ENCODE peak calls at places on chromosomes 3 and 15, in nine cellular contexts. C is GM23248, J is fibroblast of lung, D is neural progenitor cell, A is H1, W is GM12878, E is hepatocyte, N is GM23338, S is astrocyte. L is an unnamed sample. For H3K36me3, the result is how much of the 10 kb centered on the place peaks cover.

GRCh38 chr3:167094632-167095031 is 285.5 kb downstream of the ZBBX start:
- DNase-seq in C (no peak), J (no peak), D (no peak), A (no peak), W (no peak), E (no peak), N (no peak), S (no peak), L (no peak)

GRCh38 chr3:174125267-174125844 is 727.8 kb downstream of the NLGN1 start:
- DNase-seq in C (peak), J (peak), D (peak), A (no peak), W (no peak), E (peak), N (peak), S (peak), L (no peak)

GRCh38 chr3:100268156-100268555 is 7.4 kb downstream of the TBC1D23 start:
- DNase-seq in C (peak), J (peak), D (no peak), A (no peak), W (no peak), E (no peak), N (no peak), S (no peak), L (no peak)

GRCh38 chr15:65987100-65987499 is 117.8 kb downstream of the RAB11A start:
- DNase-seq in C (no peak), J (no peak), D (no peak), A (no peak), W (no peak), E (no peak), N (no peak), S (no peak), L (no peak)

GRCh38 chr3:33791477-33792166 is 6.8 kb upstream of the PDCD6IP start:
- DNase-seq in C (peak), J (no peak), D (no peak), A (no peak), W (no peak), E (peak), N (no peak), S (no peak), L (peak)

GRCh38 chr3:71305246-71306206 is 278.0 kb downstream of the FOXP1 start:
- DNase-seq in C (no peak), J (peak), D (peak), A (peak), W (no peak), E (peak), N (peak), S (peak), L (no peak)

GRCh38 chr3:143885803-143886427 is 37.6 kb upstream of the SLC9A9 start:
- DNase-seq in C (peak), J (peak), D (peak), A (no peak), W (peak), E (peak), N (peak), S (no peak), L (no peak)

GRCh38 chr3:136142592-136142991 is 53.5 kb downstream of the MSL2 start:
- DNase-seq in C (peak), J (peak), D (no peak), A (no peak), W (no peak), E (peak), N (peak), S (peak), L (peak)

GRCh38 chr15:42728975-42729374 is 8.0 kb downstream of the CDAN1 start:
- DNase-seq in C (no peak), J (no peak), D (no peak), A (no peak), W (no peak), E (no peak), N (no peak), S (no peak), L (no peak)

GRCh38 chr15:90763700-90764099 is 46.6 kb downstream of the BLM start:
- DNase-seq in C (no peak), J (no peak), D (no peak), A (no peak), W (no peak), E (no peak), N (no peak), S (no peak), L (no peak)

GRCh38 chr15:101092186-101092866 is 159.5 kb downstream of the CHSY1 start:
- DNase-seq in C (peak), J (peak), D (no peak), A (no peak), W (no peak), E (no peak), N (no peak), S (no peak), L (no peak)

GRCh38 chr3:125057186-125057850 is 1.5 kb upstream of the HEG1 start:
- DNase-seq in C (peak), J (peak), D (no peak), A (no peak), W (no peak), E (no peak), N (no peak), S (peak), L (no peak)

GRCh38 chr15:43209059-43209824 is 11.6 kb downstream of the EPB42 start:
- DNase-seq in C (peak), J (no peak), D (peak), A (no peak), W (no peak), E (peak), N (peak), S (no peak), L (peak)

GRCh38 chr3:165389653-165390052 is 193.5 kb upstream of the SLITRK3 start:
- DNase-seq in C (no peak), J (no peak), D (no peak), A (no peak), W (no peak), E (no peak), N (no peak), S (no peak), L (no peak)

GRCh38 chr3:99875925-99876781 is 58.5 kb downstream of the CMSS1 start:
- DNase-seq in C (peak), J (peak), D (peak), A (peak), W (no peak), E (peak), N (peak), S (peak), L (peak)

DNA sequence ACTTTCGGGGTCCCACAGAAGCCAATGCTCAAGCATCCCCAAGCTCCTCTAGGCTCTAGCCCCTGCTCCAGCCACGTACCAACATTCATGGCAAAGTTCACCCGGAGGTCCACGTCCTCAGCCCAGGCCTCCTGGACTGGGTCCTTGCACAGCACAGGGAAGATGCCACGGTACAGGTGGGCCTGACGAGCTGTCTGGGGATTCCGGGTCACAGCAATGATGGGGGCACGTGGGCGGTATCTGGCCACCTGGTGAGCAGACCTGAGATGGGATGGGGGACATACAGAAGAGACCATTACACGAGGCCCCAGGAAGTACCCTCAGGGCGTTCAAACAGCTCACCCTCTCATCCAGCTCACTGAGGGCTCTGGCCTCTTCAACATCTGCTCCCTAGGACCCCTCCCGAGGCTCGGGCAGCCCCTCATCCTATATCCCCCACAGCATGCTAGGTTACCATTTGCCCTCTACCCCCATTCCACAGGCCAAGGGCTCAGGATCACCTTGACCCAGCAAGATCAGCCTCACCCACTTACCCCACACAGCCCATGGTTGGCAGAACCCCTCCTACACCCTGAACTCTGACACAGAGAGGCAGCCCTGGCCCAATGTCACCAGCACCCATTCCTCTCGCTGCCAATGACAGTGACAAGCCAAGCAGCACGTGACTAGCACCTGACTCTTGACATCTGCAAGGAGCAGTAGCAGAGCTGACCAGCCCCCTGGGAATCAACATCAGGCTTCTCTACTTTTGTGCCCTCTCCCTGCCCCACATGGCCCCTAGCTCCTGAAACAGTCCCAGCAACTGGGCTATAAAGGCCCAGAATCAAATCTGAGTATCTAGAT is 3.0 kb upstream of the GRAMD2A start:
- DNase-seq in C (no peak), J (no peak), D (no peak), A (no peak), W (no peak), E (no peak), N (no peak), S (no peak), L (no peak)
- H3K36me3 ChIP-seq in C (half or more), J (under half), D (under half), A (under half), W (half or more), E (under half), N (half or more), S (half or more), L (half or more)

DNA sequence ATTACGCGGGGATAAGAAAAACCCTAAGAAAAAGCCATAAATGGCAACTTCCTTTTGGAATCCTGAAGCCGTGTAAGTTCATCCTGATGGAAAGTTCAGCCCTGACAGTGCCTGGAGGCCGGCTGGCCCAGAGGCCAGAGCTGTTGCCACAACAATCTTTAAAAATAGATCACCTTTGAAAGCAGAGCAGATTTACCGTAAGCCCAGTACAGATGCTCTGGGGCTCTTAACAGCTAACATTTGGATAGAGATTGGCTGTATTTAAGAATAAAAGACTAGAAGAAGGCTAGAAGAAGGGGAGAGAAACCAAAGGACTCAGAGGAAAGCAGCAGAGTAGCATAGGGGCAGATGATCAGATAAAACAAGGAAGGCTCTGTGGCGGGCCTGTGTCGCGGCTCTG is 69.7 kb downstream of the SYNM start:
- DNase-seq in C (no peak), J (no peak), D (no peak), A (no peak), W (no peak), E (no peak), N (no peak), S (no peak), L (no peak)
- H3K4me3 ChIP-seq in C (no peak), J (no peak), D (no peak), A (no peak), W (no peak), E (no peak), N (no peak), S (no peak), L (no peak)

GRCh38 chr3:64444619-64445317 is 219.5 kb upstream of the PRICKLE2 start:
- DNase-seq in C (peak), J (no peak), D (peak), A (no peak), W (no peak), E (peak), N (peak), S (no peak), L (no peak)
- TF ChIP-seq EZH2 in C (no peak), J (no peak), D (no peak), A (no peak), W (no peak), E (no peak), N (no peak), S (peak), L (no peak)

GRCh38 chr3:113018461-113019181 is 27.8 kb downstream of the GTPBP8 start:
- DNase-seq in C (peak), J (peak), D (peak), A (no peak), W (no peak), E (peak), N (no peak), S (peak), L (no peak)

GRCh38 chr3:113019182-113020137 is 28.7 kb downstream of the GTPBP8 start:
- DNase-seq in C (peak), J (peak), D (peak), A (peak), W (peak), E (peak), N (peak), S (peak), L (peak)

GRCh38 chr3:113008117-113008516 is 17.3 kb downstream of the GTPBP8 start:
- DNase-seq in C (peak), J (no peak), D (no peak), A (no peak), W (no peak), E (no peak), N (no peak), S (no peak), L (no peak)

GRCh38 chr3:113013593-113013992 is 22.8 kb downstream of the GTPBP8 start:
- DNase-seq in C (no peak), J (no peak), D (no peak), A (no peak), W (no peak), E (no peak), N (no peak), S (no peak), L (no peak)
- H3K36me3 ChIP-seq in C (under half), J (under half), D (half or more), A (under half), W (under half), E (under half), N (under half), S (half or more), L (under half)

DNA sequence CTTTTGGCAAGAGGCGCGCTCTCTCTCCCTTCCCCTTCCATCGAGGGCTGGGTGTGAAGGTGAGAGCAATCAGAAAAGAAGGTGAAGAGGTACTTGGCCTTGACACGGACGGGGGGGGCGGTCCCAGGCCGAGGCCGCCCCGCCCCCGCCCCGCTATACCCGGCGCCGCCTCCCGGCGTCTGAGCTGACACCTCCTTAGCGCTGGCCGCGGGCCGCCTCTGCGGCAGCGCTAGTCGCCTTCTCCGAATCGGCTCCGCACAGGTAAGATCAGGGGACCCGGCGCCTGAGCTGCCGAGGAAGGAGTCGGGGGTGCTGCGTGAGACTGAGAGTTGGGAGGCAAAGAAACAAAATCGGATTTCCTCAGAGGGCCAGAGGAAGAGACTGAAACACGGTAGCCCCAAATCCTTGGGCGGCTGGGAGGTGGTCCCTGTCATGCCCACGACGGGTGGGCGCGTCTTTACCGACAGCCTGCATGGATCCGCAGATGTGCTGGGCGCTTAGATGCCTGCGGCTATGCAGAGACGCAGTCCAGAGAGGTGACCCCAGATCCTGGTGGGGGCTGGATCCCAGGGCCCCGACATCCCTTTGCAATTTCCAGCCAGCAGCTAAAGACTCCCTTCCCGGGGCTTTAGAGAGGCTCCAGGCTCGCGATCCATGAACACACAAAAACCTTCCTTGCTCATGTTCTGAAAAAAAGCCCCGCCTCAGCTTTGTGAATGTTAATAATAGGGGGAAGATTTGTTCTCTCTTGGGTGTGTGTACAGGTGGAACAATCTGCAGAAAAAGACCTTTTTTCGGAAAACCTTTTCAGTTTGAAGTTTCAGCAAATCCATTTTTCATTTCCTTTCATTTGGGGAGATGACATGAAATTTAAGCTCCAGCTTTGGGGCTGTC is at the start of gene ENTPD3:
- DNase-seq in C (peak), J (peak), D (peak), A (peak), W (no peak), E (peak), N (peak), S (no peak), L (peak)
- H3K4me3 ChIP-seq in C (peak), J (no peak), D (peak), A (peak), W (no peak), E (peak), N (peak), S (peak), L (peak)

GRCh38 chr3:184604039-184604955 is 42.7 kb downstream of the EPHB3 start:
- DNase-seq in C (peak), J (no peak), D (peak), A (peak), W (no peak), E (no peak), N (peak), S (no peak), L (no peak)
- TF ChIP-seq EZH2 in C (no peak), J (peak), D (peak), A (peak), W (no peak), E (peak), N (peak), S (peak), L (no peak)